ENCODE peak calls at places on chromosome 20, in six cellular contexts. O, D, X, J, B and F are unnamed samples.

GRCh38 chr20:49112596-49113274 is 66.6 kb downstream of the CSE1L start:
- DNase-seq in D (no peak), X (no peak), B (peak), O (no peak), J (peak), F (peak)

GRCh38 chr20:47349365-47350180 is 6.9 kb downstream of the ZMYND8 start:
- DNase-seq in O (no peak), J (no peak), D (peak), B (peak), X (no peak), F (no peak)

GRCh38 chr20:51366155-51366886 is 176.2 kb downstream of the NFATC2 start:
- DNase-seq in D (peak), O (no peak), B (peak), X (no peak), J (peak), F (peak)

GRCh38 chr20:48877299-48877698 is 44.2 kb upstream of the ARFGEF2 start:
- DNase-seq in O (no peak), J (peak), X (no peak), D (no peak), B (no peak), F (no peak)

GRCh38 chr20:7673841-7674240 is 266.4 kb downstream of the HAO1 start:
- DNase-seq in O (no peak), J (peak), X (no peak), D (peak), B (no peak), F (peak)

GRCh38 chr20:61345656-61346055 is 93.6 kb downstream of the CDH4 start:
- DNase-seq in B (no peak), X (no peak), D (no peak), J (no peak), O (no peak), F (no peak)

GRCh38 chr20:16982091-16982726 is 234.1 kb downstream of the OTOR start:
- DNase-seq in X (no peak), O (no peak), B (no peak), D (no peak), J (no peak), F (no peak)

GRCh38 chr20:47198254-47198671 is 158.2 kb downstream of the ZMYND8 start:
- DNase-seq in B (peak), D (no peak), J (no peak), X (no peak), O (no peak), F (no peak)

DNA sequence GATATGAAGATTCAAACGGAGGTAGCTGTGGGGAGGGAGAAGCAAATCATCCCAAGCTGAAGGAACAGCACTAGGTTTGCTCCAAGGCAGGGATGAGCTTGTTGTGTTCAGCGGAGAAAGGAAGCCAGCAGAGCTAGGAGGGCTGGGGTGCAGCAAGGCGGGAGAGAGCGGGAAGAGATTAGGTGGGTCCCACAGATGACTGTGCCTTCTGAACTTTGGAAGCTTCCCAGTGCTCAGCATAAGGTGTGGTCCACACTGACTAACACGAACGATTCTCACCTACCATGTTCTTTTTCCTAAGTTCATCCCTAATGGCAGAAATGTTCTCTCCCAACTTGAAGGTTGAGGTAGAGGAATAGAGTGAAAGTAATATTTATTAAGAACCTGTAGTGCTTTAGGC is 1.2 kb downstream of the RAE1 start:
- DNase-seq in O (no peak), J (no peak), X (no peak), D (no peak), B (no peak), F (no peak)
- H3K4me3 ChIP-seq in O (peak), J (peak), X (peak), D (peak), B (no peak), F (peak)

GRCh38 chr20:32474009-32474716 is 111.0 kb downstream of the NOL4L start:
- DNase-seq in J (no peak), O (no peak), D (no peak), X (peak), B (no peak), F (no peak)
- H3K4me3 ChIP-seq in J (peak), O (no peak), D (peak), X (peak), B (peak), F (peak)

DNA sequence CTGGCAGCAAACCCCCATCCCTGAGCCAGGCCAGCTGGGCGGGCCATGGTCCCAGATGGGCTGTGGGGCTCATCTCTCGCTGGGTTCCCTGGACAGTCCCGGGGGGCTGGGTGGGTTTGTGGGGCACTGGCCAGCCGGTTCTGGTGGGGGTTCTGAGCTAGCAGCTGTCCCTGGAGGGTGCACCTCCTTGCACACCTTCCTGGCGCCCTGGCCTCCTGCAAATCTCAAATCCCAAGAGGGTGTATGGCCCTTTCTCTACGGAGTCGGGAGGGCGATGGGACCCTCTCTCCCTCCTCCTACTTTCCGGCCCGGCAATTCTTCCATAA is 1.2 kb upstream of the LAMA5 start:
- DNase-seq in X (no peak), J (no peak), D (no peak), B (no peak), O (no peak), F (no peak)
- H3K4me3 ChIP-seq in X (peak), J (no peak), D (no peak), B (no peak), O (no peak), F (peak)

GRCh38 chr20:34216382-34216742 is 24.9 kb upstream of the ASIP start:
- DNase-seq in O (no peak), X (no peak), D (no peak), J (no peak), B (no peak), F (no peak)

GRCh38 chr20:34211591-34211990 is 29.6 kb upstream of the ASIP start:
- DNase-seq in B (no peak), O (no peak), X (no peak), D (no peak), J (no peak), F (no peak)

GRCh38 chr20:34220581-34220980 is 20.6 kb upstream of the ASIP start:
- DNase-seq in O (no peak), B (peak), D (peak), X (no peak), J (peak), F (peak)

GRCh38 chr20:34213213-34213612 is 28.0 kb upstream of the ASIP start:
- DNase-seq in D (no peak), X (no peak), J (no peak), O (no peak), B (no peak), F (no peak)

DNA sequence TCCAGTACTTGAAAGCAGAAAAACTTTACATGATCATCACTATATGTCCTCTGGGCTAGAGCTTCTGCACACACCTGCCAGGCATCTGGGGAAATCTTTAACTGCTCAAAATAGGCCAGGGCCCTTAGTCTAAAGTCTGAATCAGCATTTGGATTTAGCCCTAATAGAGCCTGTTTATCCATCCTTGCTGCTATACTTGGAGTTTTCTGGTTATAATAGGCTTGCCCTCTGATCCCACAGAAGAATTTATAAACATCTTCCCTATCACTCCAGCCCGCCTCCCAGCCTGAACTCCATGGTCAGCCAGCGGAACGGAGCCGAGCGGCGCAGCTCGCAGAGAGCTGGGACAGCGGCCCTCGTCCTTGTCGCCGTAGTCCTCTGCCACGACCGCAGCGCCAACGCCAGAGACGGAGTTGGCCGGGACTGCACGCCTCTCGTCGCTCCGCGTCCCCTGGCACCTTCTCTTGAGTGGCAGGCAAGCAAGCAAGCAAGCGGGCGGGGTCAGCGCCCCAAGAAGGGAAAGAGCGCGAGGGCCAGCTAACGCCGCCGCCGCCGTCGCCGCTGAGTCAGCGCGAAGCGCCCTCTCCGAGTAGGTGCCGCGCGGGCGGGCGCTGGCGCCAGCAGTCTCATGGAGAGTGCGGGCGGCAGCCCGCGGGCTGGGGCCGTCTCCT is 25.4 kb upstream of the ASIP start:
- DNase-seq in D (peak), B (peak), X (peak), J (peak), O (peak), F (peak)
- H3K4me3 ChIP-seq in D (peak), B (peak), X (peak), J (peak), O (no peak), F (peak)

GRCh38 chr20:21509597-21510331 is 4.1 kb downstream of the NKX2-2 start:
- DNase-seq in B (peak), J (no peak), D (peak), X (no peak), O (no peak), F (peak)

GRCh38 chr20:21510995-21511394 is 2.9 kb downstream of the NKX2-2 start:
- DNase-seq in D (no peak), J (no peak), O (no peak), B (no peak), X (no peak), F (no peak)

GRCh38 chr20:21509079-21509596 is 4.7 kb downstream of the NKX2-2 start:
- DNase-seq in O (no peak), X (no peak), D (no peak), J (no peak), B (no peak), F (no peak)

GRCh38 chr20:21511485-21511849 is 2.4 kb downstream of the NKX2-2 start:
- DNase-seq in D (no peak), X (no peak), J (no peak), B (no peak), O (no peak), F (no peak)

GRCh38 chr20:21510414-21510971 is 3.4 kb downstream of the NKX2-2 start:
- DNase-seq in X (no peak), J (no peak), O (no peak), B (no peak), D (peak), F (no peak)
- H3K4me3 ChIP-seq in X (peak), J (peak), O (peak), B (peak), D (peak), F (peak)

GRCh38 chr20:717817-718216 is 42.2 kb upstream of the SCRT2 start:
- DNase-seq in B (no peak), O (no peak), D (no peak), X (peak), J (no peak), F (no peak)
- H3K4me3 ChIP-seq in B (no peak), O (no peak), D (no peak), X (no peak), J (no peak), F (no peak)

DNA sequence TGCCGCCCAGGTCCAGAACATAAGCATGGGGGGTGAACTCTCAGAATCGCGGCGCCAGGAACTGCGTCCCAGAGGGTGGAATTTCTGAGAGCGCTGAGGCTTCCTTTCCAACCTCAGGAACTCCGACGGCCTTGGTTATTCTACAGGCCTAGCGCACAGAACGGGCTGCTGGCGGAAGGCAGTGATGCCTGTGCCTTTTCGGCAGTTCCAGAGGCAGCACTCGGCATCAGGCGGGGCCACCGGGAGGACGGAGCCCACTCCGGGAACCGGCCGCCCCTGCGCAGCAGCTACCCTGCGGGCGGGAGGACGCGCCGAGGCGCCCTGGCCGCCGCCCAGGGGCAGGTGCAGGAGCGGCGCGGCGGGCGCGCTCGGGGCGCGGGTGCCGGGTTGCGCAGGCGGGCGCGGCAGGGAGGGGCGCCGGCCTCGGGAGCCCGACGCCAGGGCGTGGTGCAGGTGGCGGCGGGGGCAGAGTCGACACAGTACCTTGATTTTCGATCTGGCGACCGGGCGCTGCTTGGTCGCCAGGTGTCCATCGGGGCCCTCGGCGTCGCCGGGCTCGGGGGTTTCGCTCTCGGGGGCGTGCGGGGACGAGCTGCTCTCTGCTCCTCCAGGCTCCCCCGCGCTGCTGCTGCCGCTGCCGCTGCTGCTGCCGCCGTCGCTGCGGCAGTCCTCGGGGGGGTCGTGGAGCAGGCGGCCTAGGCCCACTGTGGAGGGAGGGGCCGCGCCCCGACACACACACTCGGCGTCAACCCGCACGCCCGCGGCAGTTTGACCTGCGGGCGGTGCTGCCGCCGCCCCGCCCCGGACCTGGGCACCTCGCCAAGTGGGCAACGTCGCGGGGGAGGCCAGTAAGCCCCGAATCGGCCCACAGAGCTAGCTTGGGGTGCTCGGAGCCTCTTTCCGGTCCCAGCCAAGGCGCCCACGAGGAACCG is 1.3 kb downstream of the OVOL2 start:
- DNase-seq in D (no peak), O (peak), J (no peak), B (no peak), X (peak), F (peak)
- H3K4me3 ChIP-seq in D (no peak), O (peak), J (peak), B (no peak), X (peak), F (no peak)

GRCh38 chr20:54438166-54438565 is 37.2 kb upstream of the DOK5 start:
- DNase-seq in D (no peak), X (no peak), B (no peak), O (no peak), J (no peak), F (no peak)
- H3K4me3 ChIP-seq in D (no peak), X (no peak), B (no peak), O (no peak), J (no peak), F (no peak)